ENCODE peak calls at places on chromosomes 2 and 18, in nine cellular contexts. J is upper lobe of right lung; V is activated CD4-positive, CD25-positive, alpha-beta regulatory T cell; B is osteocyte; T is dermis blood vessel endothelial cell; M is NCI-H510A treated with DMSO at 0.1 percent for 48 hours; N is Peyer's patch; Z is activated naive CD8-positive, alpha-beta T cell treated with anti-CD3 and anti-CD28 coated beads, Interleukin-2, amount 50 U/mL, for 24 hours; L is KBM-7. C is an unnamed sample.

GRCh38 chr2:219658447-219658846 is 31.0 kb downstream of the SLC4A3 start:
- DNase-seq in B (peak), J (no peak), T (no peak), M (no peak), N (no peak), V (no peak), L (no peak), Z (no peak), C (peak)

GRCh38 chr2:112880081-112880531 is 30.9 kb upstream of the IL37 start:
- DNase-seq in V (no peak), B (no peak), Z (no peak), L (no peak), N (no peak), J (no peak), T (no peak), M (no peak), C (no peak)

GRCh38 chr2:86622409-86622877 is 1.2 kb downstream of the RNF103 start:
- DNase-seq in Z (peak), N (peak), V (no peak), J (peak), B (no peak), M (peak), T (peak), L (peak), C (no peak)

GRCh38 chr2:10811552-10811951 is 1.0 kb downstream of the PDIA6 start:
- DNase-seq in J (no peak), T (peak), N (no peak), V (no peak), B (no peak), M (no peak), Z (no peak), L (no peak), C (no peak)

GRCh38 chr2:152084076-152084475 is 14.8 kb downstream of the CACNB4 start:
- DNase-seq in B (no peak), T (no peak), Z (no peak), V (no peak), L (no peak), M (no peak), N (no peak), J (no peak), C (no peak)

GRCh38 chr2:24495451-24495850 is 4.4 kb downstream of the NCOA1 start:
- DNase-seq in M (no peak), N (no peak), L (no peak), Z (no peak), J (no peak), V (no peak), T (no peak), B (no peak), C (no peak)

GRCh38 chr2:113831156-113831555 is 58.7 kb upstream of the ACTR3 start:
- DNase-seq in T (no peak), B (no peak), V (no peak), L (peak), Z (no peak), J (no peak), M (no peak), N (no peak), C (no peak)

GRCh38 chr2:238939521-238940403 is 91.9 kb downstream of the TWIST2 start:
- DNase-seq in M (no peak), T (no peak), Z (no peak), V (no peak), B (no peak), N (peak), J (peak), L (no peak), C (peak)

GRCh38 chr18:76450912-76451421 is 44.1 kb downstream of the ZNF516 start:
- DNase-seq in J (peak), B (peak), V (no peak), N (peak), Z (peak), M (peak), L (peak), T (peak), C (no peak)